ENCODE peak calls at places on chromosomes 1 and 21, in six cellular contexts. G is suprapubic skin, T is GM12891, H is HL-60, F is transverse colon, X is spleen. Y is an unnamed sample.

GRCh38 chr1:217535601-217536377 is 95.1 kb downstream of the GPATCH2 start:
- DNase-seq in T (no peak), H (no peak), G (no peak), F (no peak), X (no peak), Y (no peak)

GRCh38 chr1:21368514-21369289 is 71.2 kb upstream of the NBPF3 start:
- DNase-seq in H (peak; percentile 54), G (peak; percentile 81), T (no peak), F (peak; percentile 84), X (peak; percentile 92), Y (no peak)

GRCh38 chr1:194774535-194774934 is 1588.1 kb upstream of the B3GALT2 start:
- DNase-seq in H (no peak), G (no peak), F (no peak), X (no peak), T (no peak), Y (no peak)

GRCh38 chr1:238469146-238469601 is 578.5 kb upstream of the ZP4 start:
- DNase-seq in T (no peak), G (no peak), F (no peak), X (no peak), H (no peak), Y (no peak)

GRCh38 chr1:164716992-164717703 is 158.2 kb downstream of the PBX1 start:
- DNase-seq in X (no peak), F (no peak), T (no peak), H (peak; percentile 20), G (no peak), Y (no peak)

GRCh38 chr1:70405780-70406416 is 5.2 kb upstream of the CTH start:
- DNase-seq in X (no peak), T (no peak), H (no peak), F (no peak), G (no peak), Y (no peak)

GRCh38 chr1:65417729-65418128 is 2.7 kb upstream of the LEPR start:
- DNase-seq in H (no peak), T (no peak), F (no peak), X (no peak), G (no peak), Y (no peak)

GRCh38 chr1:25033828-25034451 is 103.9 kb upstream of the RUNX3 start:
- DNase-seq in F (peak; percentile 60), T (no peak), H (peak; percentile 98), X (peak; percentile 93), G (no peak), Y (peak; percentile 52)

GRCh38 chr1:22288593-22289241 is 145.8 kb upstream of the WNT4 start:
- DNase-seq in G (no peak), T (no peak), H (no peak), F (no peak), X (no peak), Y (no peak)

GRCh38 chr1:145782166-145783099 is 41.5 kb downstream of the RNF115 start:
- DNase-seq in T (no peak), X (no peak), G (no peak), H (no peak), F (no peak), Y (no peak)

GRCh38 chr1:57124170-57124569 is 158.4 kb upstream of the C8B start:
- DNase-seq in H (no peak), G (no peak), F (no peak), T (no peak), X (no peak), Y (no peak)

GRCh38 chr21:35505067-35505466 is 456.0 kb upstream of the RUNX1 start:
- DNase-seq in G (no peak), X (no peak), H (no peak), F (no peak), T (no peak), Y (no peak)

GRCh38 chr1:216902669-216903388 is 179.6 kb upstream of the ESRRG start:
- DNase-seq in X (no peak), F (no peak), H (no peak), T (no peak), G (no peak), Y (no peak)

GRCh38 chr21:33020558-33021100 is 5.1 kb upstream of the OLIG2 start:
- DNase-seq in H (no peak), X (no peak), G (no peak), T (no peak), F (no peak), Y (no peak)

GRCh38 chr1:93616996-93617669 is 64.5 kb downstream of the BCAR3 start:
- DNase-seq in G (no peak), X (no peak), H (no peak), T (no peak), F (peak; percentile 37), Y (no peak)

GRCh38 chr1:235919797-235920475 is 53.2 kb upstream of the LYST start:
- DNase-seq in G (no peak), F (no peak), X (no peak), T (no peak), H (no peak), Y (no peak)

GRCh38 chr21:44528634-44528995 is 11.4 kb downstream of the KRTAP10-1 start:
- DNase-seq in H (no peak), G (peak; percentile 44), T (no peak), F (no peak), X (no peak), Y (no peak)

GRCh38 chr1:117541003-117541402 is 64.8 kb upstream of the TENT5C start:
- DNase-seq in F (no peak), G (no peak), T (no peak), H (no peak), X (no peak), Y (no peak)

GRCh38 chr21:16514316-16514715 is 784.5 kb downstream of the USP25 start:
- DNase-seq in F (no peak), H (no peak), X (no peak), G (no peak), T (no peak), Y (no peak)

GRCh38 chr1:114470681-114471080 is 40.3 kb downstream of the TRIM33 start:
- DNase-seq in G (no peak), T (no peak), X (no peak), H (no peak), F (no peak), Y (no peak)

GRCh38 chr1:231949277-231950122 is 322.9 kb downstream of the DISC1 start:
- DNase-seq in X (no peak), G (peak; percentile 72), H (no peak), F (no peak), T (no peak), Y (no peak)

GRCh38 chr1:185644531-185644930 is 89.7 kb upstream of the HMCN1 start:
- DNase-seq in X (no peak), T (no peak), H (no peak), G (no peak), F (no peak), Y (no peak)

GRCh38 chr1:26602378-26602959 is 72.9 kb downstream of the RPS6KA1 start:
- DNase-seq in H (peak; percentile 67), G (no peak), T (no peak), X (no peak), F (peak; percentile 22), Y (no peak)

GRCh38 chr1:61851849-61852692 is 109.8 kb downstream of the PATJ start:
- DNase-seq in T (no peak), G (no peak), X (no peak), H (peak; percentile 29), F (no peak), Y (no peak)

GRCh38 chr21:43637530-43637929 is 21.8 kb downstream of the HSF2BP start:
- DNase-seq in H (no peak), X (no peak), F (no peak), G (no peak), T (no peak), Y (no peak)

GRCh38 chr1:170414989-170415733 is 116.8 kb upstream of the GORAB start:
- DNase-seq in T (no peak), G (no peak), F (no peak), X (no peak), H (no peak), Y (no peak)

GRCh38 chr1:112522621-112523020 is 13.9 kb downstream of the WNT2B start:
- DNase-seq in H (no peak), X (no peak), T (no peak), G (no peak), F (no peak), Y (no peak)

GRCh38 chr1:203985044-203985443 is 87.9 kb upstream of the SOX13 start:
- DNase-seq in F (no peak), H (no peak), T (no peak), X (no peak), G (no peak), Y (no peak)

GRCh38 chr1:56399326-56400292 is 179.8 kb downstream of the PLPP3 start:
- DNase-seq in X (no peak), T (no peak), H (no peak), G (no peak), F (no peak), Y (no peak)

GRCh38 chr1:108200627-108201106 is 524 bp upstream of the SLC25A24 start:
- DNase-seq in G (peak; percentile 65), H (peak; percentile 65), T (no peak), F (peak; percentile 50), X (peak; percentile 72), Y (no peak)
- TF ChIP-seq POLR2AphosphoS5 in G (no peak), H (no peak), T (no peak), F (no peak), X (no peak), Y (no peak)

GRCh38 chr1:33563702-33564101 is 91.3 kb downstream of the ZSCAN20 start:
- DNase-seq in H (no peak), X (no peak), F (no peak), T (no peak), G (no peak), Y (no peak)
- TF ChIP-seq POLR2AphosphoS5 in H (no peak), X (no peak), F (no peak), T (no peak), G (no peak), Y (no peak)

GRCh38 chr1:225890346-225891228 is 1.6 kb upstream of the LEFTY1 start:
- DNase-seq in G (no peak), X (no peak), H (no peak), F (peak; percentile 55), T (no peak), Y (no peak)
- TF ChIP-seq POLR2AphosphoS5 in G (no peak), X (no peak), H (no peak), F (no peak), T (no peak), Y (no peak)

DNA sequence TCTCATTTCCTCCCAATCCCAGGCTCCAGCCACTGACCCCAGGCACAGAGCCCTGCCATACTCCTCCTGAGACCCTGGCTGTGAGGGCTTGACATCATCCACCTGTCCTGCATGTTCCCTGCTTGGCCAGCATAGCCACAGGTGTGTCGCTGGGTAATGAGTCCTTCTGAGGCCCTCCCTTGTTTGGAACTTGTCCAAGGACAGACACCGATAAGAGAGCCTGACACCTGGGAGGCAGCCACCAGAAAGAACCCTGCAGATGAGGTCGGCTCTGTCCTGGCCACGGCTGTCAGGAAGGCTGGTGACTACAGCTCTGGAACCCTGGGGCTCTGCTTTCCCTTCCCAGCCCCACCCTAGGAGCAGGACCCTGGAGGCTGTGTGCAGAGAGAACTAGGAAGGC is 34.6 kb downstream of the TMEM63A start:
- DNase-seq in F (peak; percentile 76), G (no peak), X (peak; percentile 77), H (no peak), T (no peak), Y (no peak)
- TF ChIP-seq POLR2AphosphoS5 in F (peak; percentile 46), G (no peak), X (peak; percentile 23), H (no peak), T (no peak), Y (no peak)

DNA sequence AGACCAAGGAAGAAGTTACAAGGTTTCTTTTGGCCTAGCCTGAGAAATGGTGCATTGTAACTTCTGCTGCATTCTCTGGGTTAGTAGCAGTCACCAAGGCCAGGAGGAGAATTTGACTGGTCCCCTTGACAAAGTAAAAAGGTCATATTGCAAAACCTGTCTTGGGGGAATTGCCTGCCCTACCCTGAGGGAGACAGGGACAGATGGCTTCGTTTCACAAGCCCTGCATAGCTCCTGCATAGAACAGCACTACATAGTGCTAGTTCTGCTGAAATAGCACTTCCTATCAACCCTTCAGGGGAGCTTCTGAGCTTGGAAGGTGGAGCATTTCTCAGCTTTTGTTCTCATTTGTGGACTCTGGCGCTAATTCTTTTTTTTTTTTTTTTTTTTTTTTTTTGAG is 20.4 kb upstream of the AK2 start:
- DNase-seq in F (no peak), G (no peak), H (peak; percentile 71), T (no peak), X (no peak), Y (no peak)
- TF ChIP-seq POLR2AphosphoS5 in F (no peak), G (no peak), H (no peak), T (no peak), X (no peak), Y (no peak)

Y was measured in GM12892.